ENCODE peak calls at places on chromosomes 2 and 18, in nine cellular contexts. K is stimulated activated CD4-positive, alpha-beta T cell treated with anti-CD3 and anti-CD28 coated beads, Interleukin-4, amount 100 ng/mL, for 4 hours; P is stimulated activated CD8-positive, alpha-beta memory T cell treated with anti-CD3 and anti-CD28 coated beads, Interleukin-7, amount 100 ng/mL, for 24 hours; Q is fibroblast of lung; E is BJ; G is IMR-90; J is endothelial cell; Y is GM20000; R is epithelial cell of esophagus. A is an unnamed sample.

GRCh38 chr18:12659904-12660605 is 2.1 kb upstream of the SPIRE1 start:
- DNase-seq in K (peak), P (no peak), Q (peak), E (no peak), G (peak), J (peak), Y (peak), R (peak), A (no peak)

GRCh38 chr18:9536354-9537152 is 61.2 kb downstream of the RALBP1 start:
- DNase-seq in K (no peak), P (no peak), Q (no peak), E (no peak), G (peak), J (no peak), Y (no peak), R (peak), A (no peak)

GRCh38 chr2:235692671-235693171 is 198.9 kb downstream of the AGAP1 start:
- DNase-seq in K (no peak), P (no peak), Q (no peak), E (no peak), G (no peak), J (no peak), Y (no peak), R (no peak), A (no peak)

GRCh38 chr2:46747297-46747818 is 168.2 kb downstream of the MCFD2 start:
- DNase-seq in K (no peak), P (no peak), Q (peak), E (no peak), G (peak), J (no peak), Y (peak), R (no peak), A (no peak)

GRCh38 chr2:206993964-206994363 is 54.6 kb downstream of the CPO start:
- DNase-seq in K (no peak), P (no peak), Q (peak), E (peak), G (peak), J (no peak), Y (no peak), R (no peak), A (no peak)

GRCh38 chr2:208183937-208184336 is 5.9 kb downstream of the C2orf80 start:
- DNase-seq in K (no peak), P (no peak), Q (no peak), E (no peak), G (no peak), J (no peak), Y (no peak), R (no peak), A (no peak)

GRCh38 chr2:105371156-105371555 is 27.7 kb downstream of the FHL2 start:
- DNase-seq in K (no peak), P (no peak), Q (no peak), E (no peak), G (no peak), J (no peak), Y (no peak), R (peak), A (no peak)

GRCh38 chr2:180705122-180705521 is 275.3 kb upstream of the UBE2E3 start:
- DNase-seq in K (no peak), P (no peak), Q (peak), E (no peak), G (peak), J (no peak), Y (no peak), R (peak), A (no peak)

GRCh38 chr2:201108341-201108740 is 7.6 kb upstream of the CFLAR start:
- DNase-seq in K (no peak), P (no peak), Q (no peak), E (no peak), G (no peak), J (no peak), Y (no peak), R (no peak), A (no peak)

GRCh38 chr18:44273298-44273697 is 407.4 kb upstream of the SETBP1 start:
- DNase-seq in K (no peak), P (no peak), Q (no peak), E (no peak), G (no peak), J (no peak), Y (no peak), R (no peak), A (no peak)

GRCh38 chr18:61845212-61845611 is 47.6 kb downstream of the RNF152 start:
- DNase-seq in K (no peak), P (no peak), Q (peak), E (no peak), G (no peak), J (no peak), Y (no peak), R (no peak), A (no peak)

GRCh38 chr2:197057946-197058345 is 131.4 kb upstream of the PGAP1 start:
- DNase-seq in K (no peak), P (no peak), Q (no peak), E (no peak), G (no peak), J (no peak), Y (no peak), R (no peak), A (no peak)

GRCh38 chr2:85470850-85471800 is 52.6 kb downstream of the SH2D6 start:
- DNase-seq in K (no peak), P (no peak), Q (no peak), E (no peak), G (peak), J (no peak), Y (no peak), R (peak), A (no peak)

GRCh38 chr2:67707896-67708295 is 310.8 kb downstream of the ETAA1 start:
- DNase-seq in K (no peak), P (no peak), Q (no peak), E (no peak), G (no peak), J (no peak), Y (no peak), R (no peak), A (no peak)

GRCh38 chr2:241882090-241882625 is 12.6 kb downstream of the RTP5 start:
- DNase-seq in K (peak), P (peak), Q (no peak), E (no peak), G (no peak), J (no peak), Y (peak), R (no peak), A (no peak)

GRCh38 chr2:191631754-191632153 is 46.2 kb upstream of the NABP1 start:
- DNase-seq in K (no peak), P (no peak), Q (peak), E (peak), G (peak), J (no peak), Y (no peak), R (peak), A (no peak)

GRCh38 chr2:196149926-196150325 is 21.5 kb downstream of the STK17B start:
- DNase-seq in K (no peak), P (no peak), Q (no peak), E (no peak), G (no peak), J (no peak), Y (no peak), R (no peak), A (no peak)

GRCh38 chr2:197804758-197805597 is 585 bp downstream of the PLCL1 start:
- DNase-seq in K (peak), P (no peak), Q (peak), E (no peak), G (peak), J (peak), Y (peak), R (no peak), A (no peak)

GRCh38 chr2:143856973-143857372 is 662.9 kb downstream of the ZEB2 start:
- DNase-seq in K (no peak), P (no peak), Q (peak), E (no peak), G (peak), J (no peak), Y (no peak), R (peak), A (no peak)

GRCh38 chr2:222577341-222577740 is 78.6 kb downstream of the FARSB start:
- DNase-seq in K (no peak), P (no peak), Q (no peak), E (no peak), G (no peak), J (no peak), Y (no peak), R (no peak), A (no peak)

GRCh38 chr18:70398076-70398475 is 109.2 kb downstream of the SOCS6 start:
- DNase-seq in K (no peak), P (no peak), Q (peak), E (no peak), G (no peak), J (no peak), Y (no peak), R (no peak), A (no peak)

GRCh38 chr2:64751286-64752260 is 97.9 kb upstream of the SERTAD2 start:
- DNase-seq in K (peak), P (no peak), Q (peak), E (no peak), G (peak), J (peak), Y (no peak), R (peak), A (no peak)

GRCh38 chr2:164569334-164569733 is 51.9 kb downstream of the GRB14 start:
- DNase-seq in K (no peak), P (no peak), Q (no peak), E (no peak), G (no peak), J (no peak), Y (no peak), R (no peak), A (no peak)

GRCh38 chr2:109516445-109517117 is 97.2 kb downstream of the SEPTIN10 start:
- DNase-seq in K (no peak), P (no peak), Q (peak), E (no peak), G (peak), J (peak), Y (peak), R (peak), A (peak)

GRCh38 chr2:30629866-30630265 is 177.4 kb downstream of the CAPN13 start:
- DNase-seq in K (no peak), P (no peak), Q (peak), E (no peak), G (peak), J (no peak), Y (no peak), R (peak), A (no peak)

GRCh38 chr2:64910972-64911433 is 78.2 kb upstream of the SLC1A4 start:
- DNase-seq in K (no peak), P (no peak), Q (no peak), E (no peak), G (no peak), J (no peak), Y (no peak), R (no peak), A (no peak)

GRCh38 chr2:218721488-218721887 is 10.9 kb downstream of the TTLL4 start:
- DNase-seq in K (no peak), P (no peak), Q (no peak), E (no peak), G (no peak), J (no peak), Y (no peak), R (no peak), A (no peak)

GRCh38 chr2:113848758-113849460 is 41.0 kb upstream of the ACTR3 start:
- DNase-seq in K (no peak), P (no peak), Q (peak), E (no peak), G (peak), J (no peak), Y (no peak), R (peak), A (no peak)

GRCh38 chr2:234133004-234133403 is 82.5 kb downstream of the SPP2 start:
- DNase-seq in K (no peak), P (no peak), Q (peak), E (no peak), G (no peak), J (no peak), Y (no peak), R (peak), A (no peak)

GRCh38 chr18:8942909-8943545 is 159.5 kb upstream of the NDUFV2 start:
- DNase-seq in K (no peak), P (no peak), Q (peak), E (no peak), G (no peak), J (no peak), Y (no peak), R (no peak), A (no peak)

A was measured in NT2/D1.